ENCODE peak calls at places on chromosomes 11 and 22, in eight cellular contexts. M, T, A, K, V, L, I and J are unnamed samples.
A peak's percentile ranks its signal among the peaks of the same experiment; 100 is the strongest.

GRCh38 chr11:102776454-102776853 is 4.0 kb downstream of the MMP10 start:
- DNase-seq in M (no peak), T (no peak), A (no peak), K (no peak), V (no peak), L (no peak), I (no peak), J (no peak)

GRCh38 chr11:11701070-11701469 is 79.3 kb upstream of the GALNT18 start:
- DNase-seq in M (no peak), T (no peak), A (no peak), K (no peak), V (peak; percentile 85), L (no peak), I (no peak), J (peak; percentile 32)

GRCh38 chr22:49302530-49302929 is 525.1 kb downstream of the BRD1 start:
- DNase-seq in M (no peak), T (no peak), A (peak; percentile 41), K (no peak), V (no peak), L (no peak), I (no peak), J (no peak)

GRCh38 chr22:45268167-45268957 is 16.4 kb upstream of the UPK3A start:
- DNase-seq in M (no peak), T (peak; percentile 91), A (no peak), K (peak; percentile 14), V (peak; percentile 60), L (peak; percentile 69), I (peak; percentile 78), J (no peak)

GRCh38 chr11:18650859-18651557 is 16.9 kb upstream of the SPTY2D1 start:
- DNase-seq in M (no peak), T (peak; percentile 31), A (no peak), K (no peak), V (peak; percentile 66), L (no peak), I (peak; percentile 60), J (peak; percentile 28)

GRCh38 chr11:70680781-70681281 is 282.5 kb downstream of the CTTN start:
- DNase-seq in M (no peak), T (no peak), A (no peak), K (no peak), V (no peak), L (no peak), I (no peak), J (no peak)

GRCh38 chr11:92845390-92846185 is 123.9 kb upstream of the MTNR1B start:
- DNase-seq in M (no peak), T (no peak), A (no peak), K (no peak), V (no peak), L (no peak), I (no peak), J (peak; percentile 82)

GRCh38 chr11:133303262-133303661 is 229.0 kb downstream of the OPCML start:
- DNase-seq in M (no peak), T (no peak), A (no peak), K (no peak), V (no peak), L (no peak), I (no peak), J (no peak)

GRCh38 chr11:131637469-131638175 is 267.2 kb downstream of the NTM start:
- DNase-seq in M (no peak), T (no peak), A (no peak), K (no peak), V (no peak), L (no peak), I (no peak), J (no peak)

GRCh38 chr11:96393753-96394348 is 4.0 kb downstream of the JRKL start:
- DNase-seq in M (no peak), T (no peak), A (no peak), K (peak; percentile 20), V (peak; percentile 75), L (no peak), I (peak; percentile 53), J (no peak)

GRCh38 chr11:33867996-33868645 is 23.8 kb downstream of the LMO2 start:
- DNase-seq in M (no peak), T (no peak), A (no peak), K (no peak), V (no peak), L (no peak), I (no peak), J (no peak)

GRCh38 chr11:117417856-117418255 is 90.2 kb downstream of the CEP164 start:
- DNase-seq in M (peak; percentile 43), T (no peak), A (peak; percentile 36), K (no peak), V (no peak), L (no peak), I (no peak), J (no peak)

GRCh38 chr22:46428171-46428570 is 92.7 kb downstream of the TRMU start:
- DNase-seq in M (no peak), T (no peak), A (no peak), K (no peak), V (no peak), L (no peak), I (no peak), J (no peak)

GRCh38 chr22:47376322-47376700 is 613.9 kb downstream of the TBC1D22A start:
- DNase-seq in M (peak; percentile 4), T (no peak), A (peak; percentile 18), K (no peak), V (no peak), L (peak; percentile 7), I (no peak), J (no peak)

GRCh38 chr22:46069518-46070214 is 80.7 kb upstream of the PPARA start:
- DNase-seq in M (peak; percentile 96), T (no peak), A (peak; percentile 94), K (no peak), V (peak; percentile 92), L (peak; percentile 91), I (no peak), J (peak; percentile 89)

GRCh38 chr11:117144477-117145392 is 648 bp downstream of the PAFAH1B2 start:
- DNase-seq in M (peak; percentile 82), T (no peak), A (peak; percentile 79), K (peak; percentile 38), V (peak; percentile 87), L (peak; percentile 63), I (peak; percentile 79), J (peak; percentile 71)

GRCh38 chr11:44912270-44912987 is 38.3 kb downstream of the TP53I11 start:
- DNase-seq in M (no peak), T (no peak), A (no peak), K (no peak), V (no peak), L (no peak), I (no peak), J (no peak)

GRCh38 chr11:118012083-118012669 is 26.0 kb downstream of the IL10RA start:
- DNase-seq in M (no peak), T (no peak), A (peak; percentile 76), K (no peak), V (peak; percentile 24), L (no peak), I (peak; percentile 79), J (peak; percentile 83)

GRCh38 chr22:23225724-23226496 is 45.6 kb downstream of the BCR start:
- DNase-seq in M (no peak), T (no peak), A (peak; percentile 85), K (peak; percentile 24), V (peak; percentile 89), L (no peak), I (no peak), J (peak; percentile 81)

GRCh38 chr11:116427903-116428637 is 344.7 kb downstream of the BUD13 start:
- DNase-seq in M (no peak), T (no peak), A (no peak), K (no peak), V (no peak), L (peak; percentile 39), I (peak; percentile 19), J (peak; percentile 9)

DNA sequence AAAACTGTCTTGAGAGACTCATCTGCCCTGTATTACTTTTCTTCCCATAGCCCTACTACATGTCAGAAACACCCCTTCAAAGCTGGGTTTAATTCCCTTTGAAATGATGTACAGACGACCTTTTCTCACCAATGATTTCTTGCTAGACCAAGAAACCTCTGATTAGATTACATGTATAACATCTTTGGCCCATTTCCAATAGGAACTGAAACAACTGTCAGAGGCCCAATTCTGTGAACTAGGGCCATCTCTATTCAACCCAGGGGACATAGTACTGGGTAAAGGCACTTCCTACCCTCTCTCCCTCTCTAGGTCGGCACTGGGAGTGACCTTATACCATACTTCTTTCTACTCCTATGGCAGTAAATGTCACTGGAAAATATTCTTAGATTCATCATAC is 19.4 kb downstream of the NPAT start:
- DNase-seq in M (no peak), T (no peak), A (no peak), K (no peak), V (no peak), L (no peak), I (no peak), J (no peak)
- H3K27ac ChIP-seq in M (no peak overlapping the region), T (no peak overlapping the region), A (no peak overlapping the region), K (no peak overlapping the region), V (no peak overlapping the region), L (no peak overlapping the region), I (no peak overlapping the region), J (no peak overlapping the region)

DNA sequence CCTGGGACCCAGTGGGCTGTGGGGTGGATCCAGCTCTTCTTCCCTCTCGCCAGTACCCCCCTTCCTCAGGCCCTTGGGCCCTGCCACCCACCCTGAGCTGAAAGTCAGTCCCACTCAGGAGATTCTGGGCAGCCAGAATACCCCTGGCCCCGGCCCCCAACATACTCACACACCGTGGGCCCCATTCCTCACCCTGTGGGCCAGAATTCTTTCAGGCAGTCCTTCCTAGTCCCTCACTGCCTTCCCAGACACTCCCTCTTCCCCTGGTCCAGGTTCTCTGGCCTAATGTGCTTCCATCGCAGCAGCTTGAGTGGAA is 3.2 kb upstream of the POLD4 start:
- DNase-seq in M (no peak), T (no peak), A (no peak), K (no peak), V (no peak), L (no peak), I (no peak), J (no peak)
- H3K4me1 ChIP-seq in M (peaks cover 65% of the 10 kb centered on the region), T (peaks cover 18% of the 10 kb centered on the region), A (peaks cover 55% of the 10 kb centered on the region), K (peaks cover 75% of the 10 kb centered on the region), V (peaks cover 52% of the 10 kb centered on the region), L (peaks cover 17% of the 10 kb centered on the region), I (peaks cover 49% of the 10 kb centered on the region), J (peaks cover 9% of the 10 kb centered on the region)

DNA sequence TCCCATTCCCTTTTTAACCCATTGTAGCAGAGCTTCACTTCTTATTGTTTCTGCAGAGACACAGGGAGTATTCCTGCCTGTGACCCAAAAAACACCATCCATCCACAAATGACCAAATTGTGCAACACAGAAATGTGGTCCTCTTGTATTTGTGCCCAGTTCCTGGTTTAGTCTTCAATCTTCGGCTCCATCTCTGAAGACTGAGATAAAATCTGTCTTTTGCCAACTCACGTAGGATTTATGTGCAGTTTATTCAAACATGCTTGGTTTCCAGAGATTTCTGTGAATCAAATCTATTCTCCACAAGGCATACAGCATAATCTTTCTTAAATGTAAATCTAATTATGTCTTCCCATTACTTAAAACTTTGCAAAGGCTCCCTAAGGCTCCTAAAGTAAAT is 307.0 kb downstream of the AASDHPPT start:
- DNase-seq in M (no peak), T (no peak), A (no peak), K (no peak), V (no peak), L (no peak), I (no peak), J (no peak)
- H3K27ac ChIP-seq in M (no peak overlapping the region), T (no peak overlapping the region), A (no peak overlapping the region), K (no peak overlapping the region), V (no peak overlapping the region), L (no peak overlapping the region), I (no peak overlapping the region), J (no peak overlapping the region)

DNA sequence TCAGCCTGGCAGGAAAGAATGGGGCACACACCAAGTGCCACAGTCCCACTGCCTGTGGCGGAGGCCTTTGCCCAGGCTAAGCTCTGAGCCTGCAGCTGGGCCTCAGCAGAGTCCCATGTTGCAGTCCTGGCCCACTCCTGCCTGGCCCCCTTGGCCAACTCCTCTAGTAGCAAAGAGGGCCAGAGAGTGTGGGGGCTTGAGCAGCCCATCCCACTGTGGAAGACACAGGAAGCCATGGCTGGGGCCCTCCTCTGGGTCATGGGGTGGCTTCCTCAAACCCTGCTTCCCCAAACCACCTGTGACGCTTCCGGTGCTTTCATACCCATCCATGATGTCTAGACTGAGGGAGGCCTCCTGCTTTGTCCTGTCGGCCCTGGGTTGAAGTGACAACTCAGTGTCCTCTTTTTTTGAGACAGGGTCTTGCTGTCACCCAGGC is 5.8 kb downstream of the RPS19BP1 start:
- DNase-seq in M (no peak), T (no peak), A (no peak), K (no peak), V (no peak), L (no peak), I (no peak), J (no peak)
- H3K4me1 ChIP-seq in M (peaks cover 93% of the 10 kb centered on the region), T (peaks cover 24% of the 10 kb centered on the region), A (peaks cover 88% of the 10 kb centered on the region), K (peaks cover 40% of the 10 kb centered on the region), V (peaks cover 20% of the 10 kb centered on the region), L (peaks cover 24% of the 10 kb centered on the region), I (peaks cover 44% of the 10 kb centered on the region), J (no peaks in the 10 kb centered on the region)